ENCODE peak calls at places on chromosomes 12 and 14, in six cellular contexts. M is IMR-90, H is left ventricle myocardium inferior, E is spleen, L is astrocyte, F is OCI-LY7. I is an unnamed sample.

GRCh38 chr12:13071305-13072280 is 27.4 kb downstream of the FAM234B start:
- DNase-seq in L (no peak), M (no peak), F (no peak), E (no peak), H (no peak), I (no peak)

GRCh38 chr14:67199016-67199415 is 9.8 kb downstream of the GARIN2 start:
- DNase-seq in H (no peak), M (peak; percentile 19), L (no peak), E (no peak), F (no peak), I (no peak)

GRCh38 chr14:53515264-53515663 is 362.1 kb upstream of the DDHD1 start:
- DNase-seq in E (no peak), F (no peak), M (peak; percentile 37), H (no peak), L (peak; percentile 39), I (no peak)

GRCh38 chr12:92784795-92785562 is 82.2 kb downstream of the PLEKHG7 start:
- DNase-seq in H (no peak), M (peak; percentile 79), L (peak; percentile 70), E (no peak), F (peak; percentile 79), I (no peak)

GRCh38 chr14:37512173-37512572 is 82.9 kb downstream of the FOXA1 start:
- DNase-seq in H (no peak), M (no peak), E (no peak), L (no peak), F (no peak), I (no peak)

GRCh38 chr14:56116128-56116900 is 1.9 kb upstream of the PELI2 start:
- DNase-seq in H (no peak), E (peak; percentile 66), M (no peak), L (no peak), F (no peak), I (no peak)

GRCh38 chr14:96582995-96583394 is 80.8 kb downstream of the PAPOLA start:
- DNase-seq in E (peak; percentile 53), L (no peak), F (no peak), M (no peak), H (no peak), I (no peak)

GRCh38 chr12:52125499-52125900 is 46.0 kb downstream of the SMIM41 start:
- DNase-seq in L (no peak), M (no peak), E (peak; percentile 59), F (no peak), H (no peak), I (no peak)

GRCh38 chr14:90520326-90520725 is 123.5 kb downstream of the CALM1 start:
- DNase-seq in M (no peak), E (no peak), L (no peak), H (no peak), F (no peak), I (no peak)

GRCh38 chr14:65840786-65841185 is 428.3 kb downstream of the FUT8 start:
- DNase-seq in H (no peak), E (no peak), F (no peak), M (peak; percentile 1), L (no peak), I (no peak)

GRCh38 chr12:78181544-78182162 is 351.0 kb downstream of the NAV3 start:
- DNase-seq in M (peak; percentile 48), F (peak; percentile 29), E (no peak), L (no peak), H (no peak), I (no peak)

GRCh38 chr12:80230068-80230467 is 130.7 kb downstream of the OTOGL start:
- DNase-seq in F (no peak), M (no peak), E (no peak), H (no peak), L (peak; percentile 39), I (no peak)

GRCh38 chr12:51009038-51009437 is 17.1 kb downstream of the SLC11A2 start:
- DNase-seq in H (peak; percentile 66), M (no peak), L (no peak), F (no peak), E (peak; percentile 88), I (peak; percentile 42)

DNA sequence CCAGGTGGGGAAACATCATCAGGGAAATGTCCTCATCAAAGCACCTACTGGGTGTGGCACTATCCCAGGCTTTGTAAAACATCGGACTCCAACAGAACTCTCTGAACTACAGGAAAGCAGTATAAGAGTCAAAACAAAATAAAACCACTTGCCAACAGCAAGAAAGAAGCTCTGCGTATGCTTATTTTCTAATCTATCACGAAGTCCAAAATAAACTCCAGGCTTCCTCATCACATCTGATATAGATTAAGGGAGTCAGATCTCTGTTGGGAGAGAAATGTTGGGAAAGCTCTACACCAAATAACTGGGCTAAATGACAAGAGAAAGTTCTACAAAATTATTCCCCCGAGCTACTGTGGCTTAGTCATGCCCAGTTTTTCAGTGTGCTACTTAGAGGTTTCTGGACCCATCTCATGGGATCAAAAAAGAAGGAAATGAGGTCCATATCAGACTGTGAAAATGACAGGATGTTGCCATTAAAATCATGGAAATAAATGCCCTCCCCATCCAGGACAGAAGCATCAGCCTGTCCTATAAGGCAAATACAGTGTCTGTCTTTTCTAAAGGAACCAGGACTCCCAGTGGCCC is 149.6 kb downstream of the STXBP6 start:
- DNase-seq in L (peak; percentile 36), M (peak; percentile 46), F (no peak), E (no peak), H (no peak), I (no peak)
- H3K4me3 ChIP-seq in L (no peak overlapping the region), M (no peak overlapping the region), F (no peak overlapping the region), E (no peak overlapping the region), H (peak overlapping the region; percentile 7), I (no peak overlapping the region)

GRCh38 chr12:105641742-105642141 is 311.3 kb downstream of the C12orf75 start:
- DNase-seq in H (no peak), M (peak; percentile 11), L (no peak), E (no peak), F (no peak), I (no peak)
- TF ChIP-seq CTCF in H (peak; percentile 28), M (no peak), L (no peak), E (no peak), F (no peak), I (no peak)

DNA sequence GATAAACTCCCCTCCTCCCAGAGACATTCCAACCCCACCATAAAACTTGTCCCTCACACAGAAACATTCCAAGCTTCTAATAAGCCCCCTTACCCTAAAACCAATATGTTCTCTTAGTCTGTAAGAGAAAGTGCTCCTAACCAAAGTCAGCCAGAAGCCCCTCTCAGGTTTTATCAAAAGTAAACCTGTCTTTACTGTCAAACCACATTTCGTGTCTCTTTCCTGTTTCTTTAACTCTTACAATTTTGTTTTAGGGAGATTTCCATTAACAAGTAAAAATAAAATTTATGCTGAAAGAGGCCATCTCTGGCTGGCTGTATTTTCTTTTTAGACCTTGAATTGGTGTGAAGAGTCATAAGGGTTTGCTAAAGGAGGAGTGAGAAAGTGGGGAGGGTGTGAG is 29.8 kb upstream of the CAPRIN2 start:
- DNase-seq in M (no peak), F (no peak), H (no peak), E (no peak), L (no peak), I (no peak)
- H3K9me3 ChIP-seq in M (peaks cover 3% of the 10 kb centered on the region), F (peaks cover 5% of the 10 kb centered on the region), H (peaks cover 16% of the 10 kb centered on the region), E (no peaks in the 10 kb centered on the region), L (no peaks in the 10 kb centered on the region), I (no peaks in the 10 kb centered on the region)

DNA sequence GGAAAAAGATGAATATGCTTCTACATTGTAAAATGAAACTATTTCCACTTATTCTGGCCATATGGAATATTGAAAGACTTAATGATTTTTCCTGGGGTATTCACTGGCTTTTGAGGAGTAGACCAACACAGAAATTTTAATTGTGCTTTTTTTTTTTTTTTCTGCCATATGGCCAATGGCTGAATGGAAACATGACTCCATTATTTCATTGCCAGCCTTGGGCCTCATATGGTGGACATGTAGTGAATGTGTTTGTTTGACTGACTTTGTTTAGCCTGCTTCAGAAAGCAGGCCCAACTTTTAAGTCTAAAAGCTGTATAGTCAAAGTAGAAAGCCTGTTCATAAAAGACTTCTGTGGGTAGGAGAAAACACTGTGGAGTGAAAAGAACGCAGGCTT is 2.4 kb downstream of the GNG2 start:
- DNase-seq in E (no peak), F (no peak), M (peak; percentile 27), L (no peak), H (no peak), I (no peak)
- H3K4me3 ChIP-seq in E (peak overlapping the region; percentile 58), F (peak overlapping the region; percentile 70), M (peak overlapping the region; percentile 52), L (peak overlapping the region; percentile 47), H (peak overlapping the region; percentile 69), I (peak overlapping the region; percentile 48)

GRCh38 chr12:124162151-124163110 is 132.5 kb upstream of the RFLNA start:
- DNase-seq in M (no peak), L (no peak), F (peak; percentile 11), E (no peak), H (no peak), I (peak; percentile 39)
- TF ChIP-seq CTCF in M (no peak), L (no peak), F (peak; percentile 43), E (no peak), H (no peak), I (peak; percentile 10)

DNA sequence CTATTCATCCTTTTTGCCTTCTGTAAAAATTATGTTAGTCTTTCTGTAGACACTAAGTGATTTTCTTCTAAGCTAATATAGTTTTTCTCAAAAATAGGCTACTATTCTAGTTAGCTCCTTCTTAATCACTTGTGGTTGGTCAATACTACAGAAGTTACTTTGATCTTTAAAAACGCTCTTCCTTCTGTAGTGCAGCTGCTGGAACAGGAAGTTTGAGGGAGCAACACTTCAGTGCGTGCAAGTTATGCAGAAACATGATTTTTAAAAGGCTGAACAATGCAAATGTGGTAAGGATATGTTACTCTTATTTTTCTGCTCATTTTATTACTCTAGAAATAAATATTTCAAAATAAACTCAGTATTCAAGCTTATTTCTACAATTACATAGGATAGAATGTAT is 11.1 kb upstream of the RERGL start:
- DNase-seq in H (no peak), F (peak; percentile 76), E (no peak), L (no peak), M (no peak), I (no peak)
- H3K9me3 ChIP-seq in H (no peaks in the 10 kb centered on the region), F (peaks cover 23% of the 10 kb centered on the region), E (no peaks in the 10 kb centered on the region), L (peaks cover 4% of the 10 kb centered on the region), M (peaks cover 11% of the 10 kb centered on the region), I (peaks cover 6% of the 10 kb centered on the region)

GRCh38 chr12:124449623-124450375 is 117.6 kb downstream of the NCOR2 start:
- DNase-seq in E (no peak), L (no peak), F (no peak), H (no peak), M (no peak), I (no peak)
- H3K4me3 ChIP-seq in E (no peak overlapping the region), L (no peak overlapping the region), F (no peak overlapping the region), H (no peak overlapping the region), M (no peak overlapping the region), I (no peak overlapping the region)

GRCh38 chr12:96134200-96134599 is 60.0 kb upstream of the ELK3 start:
- DNase-seq in L (no peak), F (no peak), E (no peak), H (no peak), M (no peak), I (no peak)

GRCh38 chr12:96136129-96136528 is 58.0 kb upstream of the ELK3 start:
- DNase-seq in M (peak; percentile 61), L (peak; percentile 91), H (no peak), F (no peak), E (no peak), I (no peak)

GRCh38 chr12:96130396-96131059 is 63.6 kb upstream of the ELK3 start:
- DNase-seq in M (no peak), F (no peak), L (no peak), E (no peak), H (no peak), I (no peak)

GRCh38 chr12:96131230-96131788 is 62.9 kb upstream of the ELK3 start:
- DNase-seq in M (no peak), F (no peak), E (no peak), L (no peak), H (no peak), I (no peak)

DNA sequence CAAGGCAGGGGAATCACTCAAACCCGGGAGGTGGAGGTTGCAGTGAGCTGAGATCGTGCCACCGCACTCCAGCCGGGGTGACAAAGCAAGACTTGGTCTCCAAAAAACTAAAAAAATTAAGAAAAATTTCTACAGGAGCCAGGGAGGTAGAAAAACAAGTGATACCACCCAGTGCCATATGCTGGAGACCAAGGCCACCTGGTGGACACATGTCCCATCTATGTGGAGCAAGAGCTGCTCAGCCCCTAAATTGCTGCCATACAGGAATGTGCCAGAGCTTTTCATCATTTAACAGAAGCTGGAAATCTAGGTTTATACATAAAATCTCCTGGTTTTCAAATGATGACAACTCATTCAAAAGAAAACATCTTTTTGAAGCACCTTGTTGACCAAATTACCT is 61.4 kb upstream of the ELK3 start:
- DNase-seq in E (no peak), M (no peak), F (no peak), L (no peak), H (no peak), I (no peak)
- TF ChIP-seq CTCF in E (no peak), M (no peak), F (peak; percentile 34), L (no peak), H (peak; percentile 48), I (no peak)